ENCODE peak calls at places on chromosome 9, in four cellular contexts. G, A, N and U are unnamed samples.

GRCh38 chr9:91532325-91532724 is 108.7 kb upstream of the NFIL3 start:
- DNase-seq in G (no peak), A (no peak), N (no peak), U (no peak)

GRCh38 chr9:15909297-15909696 is 356.5 kb downstream of the CCDC171 start:
- DNase-seq in A (no peak), N (no peak), G (peak; percentile 39), U (no peak)

GRCh38 chr9:129910628-129911567 is 75.6 kb downstream of the USP20 start:
- DNase-seq in N (peak; percentile 99), A (no peak), G (no peak), U (peak; percentile 97)

GRCh38 chr9:110672873-110673508 is 4.4 kb downstream of the MUSK start:
- DNase-seq in G (no peak), A (no peak), N (no peak), U (no peak)

GRCh38 chr9:133792721-133793470 is 54.7 kb upstream of the SARDH start:
- DNase-seq in N (peak; percentile 57), G (peak; percentile 82), A (peak; percentile 75), U (peak; percentile 21)

GRCh38 chr9:100598641-100599145 is 20.8 kb downstream of the CAVIN4 start:
- DNase-seq in N (peak; percentile 65), G (peak; percentile 76), A (peak; percentile 89), U (no peak)

GRCh38 chr9:136705564-136705963 is 6.8 kb upstream of the DIPK1B start:
- DNase-seq in A (no peak), G (no peak), N (no peak), U (no peak)

GRCh38 chr9:133441571-133441970 is 18.2 kb upstream of the CACFD1 start:
- DNase-seq in G (no peak), N (no peak), A (no peak), U (no peak)

GRCh38 chr9:116550728-116551436 is 136.2 kb upstream of the TRIM32 start:
- DNase-seq in A (no peak), G (peak; percentile 62), N (peak; percentile 22), U (no peak)

GRCh38 chr9:124259273-124260078 is 1.7 kb downstream of the NEK6 start:
- DNase-seq in G (peak; percentile 83), A (peak; percentile 89), N (peak; percentile 68), U (no peak)

GRCh38 chr9:111572945-111573604 is 26.4 kb downstream of the PTGR1 start:
- DNase-seq in A (no peak), N (peak; percentile 75), G (peak; percentile 26), U (peak; percentile 27)

GRCh38 chr9:136775191-136775590 is 10.9 kb upstream of the LCN15 start:
- DNase-seq in G (no peak), N (no peak), A (no peak), U (no peak)

GRCh38 chr9:92146610-92147009 is 31.4 kb upstream of the SPTLC1 start:
- DNase-seq in N (no peak), A (no peak), G (peak; percentile 43), U (no peak)

GRCh38 chr9:24545285-24545684 is 412 bp downstream of the IZUMO3 start:
- DNase-seq in G (no peak), A (no peak), N (no peak), U (no peak)

GRCh38 chr9:90420211-90420610 is 222.4 kb downstream of the DIRAS2 start:
- DNase-seq in N (no peak), G (no peak), A (no peak), U (no peak)

GRCh38 chr9:82829818-82830217 is 233.1 kb downstream of the RASEF start:
- DNase-seq in A (no peak), N (no peak), G (no peak), U (no peak)

GRCh38 chr9:91296354-91296753 is 65.4 kb downstream of the AUH start:
- DNase-seq in N (no peak), G (no peak), A (no peak), U (no peak)

GRCh38 chr9:7710686-7711085 is 88.9 kb downstream of the DMAC1 start:
- DNase-seq in A (no peak), G (no peak), N (no peak), U (no peak)

GRCh38 chr9:133608881-133609280 is 308 bp downstream of the FAM163B start:
- DNase-seq in G (no peak), N (no peak), A (no peak), U (no peak)

GRCh38 chr9:110072597-110073355 is 135.2 kb downstream of the C9orf152 start:
- DNase-seq in N (no peak), A (no peak), G (no peak), U (no peak)

GRCh38 chr9:78573205-78573604 is 276.3 kb downstream of the PSAT1 start:
- DNase-seq in N (no peak), A (no peak), G (no peak), U (no peak)

GRCh38 chr9:36036780-36037579 is at the start of gene RECK:
- DNase-seq in N (peak; percentile 67), G (peak; percentile 89), A (peak; percentile 89), U (no peak)

GRCh38 chr9:25704800-25705199 is 26.6 kb upstream of the TUSC1 start:
- DNase-seq in A (no peak), G (no peak), N (no peak), U (no peak)

GRCh38 chr9:2418619-2419018 is 203.0 kb upstream of the VLDLR start:
- DNase-seq in A (no peak), G (peak; percentile 20), N (peak; percentile 39), U (peak; percentile 15)

GRCh38 chr9:126148994-126149393 is 177.6 kb upstream of the MVB12B start:
- DNase-seq in A (peak; percentile 11), N (no peak), G (no peak), U (no peak)

GRCh38 chr9:68505681-68506409 is 34.8 kb downstream of the TMEM252 start:
- DNase-seq in A (no peak), G (peak; percentile 29), N (no peak), U (no peak)

GRCh38 chr9:127308559-127309429 is 44.2 kb downstream of the GARNL3 start:
- DNase-seq in G (no peak), A (no peak), N (no peak), U (no peak)

GRCh38 chr9:128146591-128147120 is 2.6 kb upstream of the LCN2 start:
- DNase-seq in N (no peak), G (no peak), A (no peak), U (no peak)

GRCh38 chr9:2967779-2968178 is 123.9 kb upstream of the PUM3 start:
- DNase-seq in A (no peak), N (no peak), G (no peak), U (no peak)

GRCh38 chr9:138009456-138010273 is 132.1 kb downstream of the CACNA1B start:
- DNase-seq in A (peak; percentile 19), G (no peak), N (no peak), U (no peak)

GRCh38 chr9:72022846-72023245 is 37.6 kb downstream of the C9orf57 start:
- DNase-seq in A (no peak), N (peak; percentile 92), G (no peak), U (no peak)

GRCh38 chr9:112050544-112051475 is 124.3 kb downstream of the SUSD1 start:
- DNase-seq in N (peak; percentile 89), G (peak; percentile 57), A (no peak), U (peak; percentile 89)

GRCh38 chr9:36443581-36443980 is 43.5 kb upstream of the RNF38 start:
- DNase-seq in A (no peak), N (no peak), G (no peak), U (no peak)

GRCh38 chr9:116423149-116423548 is 264.0 kb upstream of the TRIM32 start:
- DNase-seq in N (no peak), G (no peak), A (no peak), U (no peak)

GRCh38 chr9:88259041-88259440 is 120.8 kb upstream of the SPATA31C2 start:
- DNase-seq in G (no peak), N (no peak), A (no peak), U (no peak)
- TF ChIP-seq CTCF in G (no peak), N (no peak), A (no peak), U (no peak)

GRCh38 chr9:97366476-97366875 is 45.4 kb upstream of the TDRD7 start:
- DNase-seq in N (no peak), A (no peak), G (no peak), U (no peak)

GRCh38 chr9:97363661-97364299 is 48.1 kb upstream of the TDRD7 start:
- DNase-seq in N (no peak), G (no peak), A (no peak), U (no peak)

GRCh38 chr9:97365634-97366033 is 46.3 kb upstream of the TDRD7 start:
- DNase-seq in G (no peak), A (no peak), N (no peak), U (no peak)

GRCh38 chr9:97364769-97365490 is 47.0 kb upstream of the TDRD7 start:
- DNase-seq in G (no peak), A (no peak), N (no peak), U (no peak)

DNA sequence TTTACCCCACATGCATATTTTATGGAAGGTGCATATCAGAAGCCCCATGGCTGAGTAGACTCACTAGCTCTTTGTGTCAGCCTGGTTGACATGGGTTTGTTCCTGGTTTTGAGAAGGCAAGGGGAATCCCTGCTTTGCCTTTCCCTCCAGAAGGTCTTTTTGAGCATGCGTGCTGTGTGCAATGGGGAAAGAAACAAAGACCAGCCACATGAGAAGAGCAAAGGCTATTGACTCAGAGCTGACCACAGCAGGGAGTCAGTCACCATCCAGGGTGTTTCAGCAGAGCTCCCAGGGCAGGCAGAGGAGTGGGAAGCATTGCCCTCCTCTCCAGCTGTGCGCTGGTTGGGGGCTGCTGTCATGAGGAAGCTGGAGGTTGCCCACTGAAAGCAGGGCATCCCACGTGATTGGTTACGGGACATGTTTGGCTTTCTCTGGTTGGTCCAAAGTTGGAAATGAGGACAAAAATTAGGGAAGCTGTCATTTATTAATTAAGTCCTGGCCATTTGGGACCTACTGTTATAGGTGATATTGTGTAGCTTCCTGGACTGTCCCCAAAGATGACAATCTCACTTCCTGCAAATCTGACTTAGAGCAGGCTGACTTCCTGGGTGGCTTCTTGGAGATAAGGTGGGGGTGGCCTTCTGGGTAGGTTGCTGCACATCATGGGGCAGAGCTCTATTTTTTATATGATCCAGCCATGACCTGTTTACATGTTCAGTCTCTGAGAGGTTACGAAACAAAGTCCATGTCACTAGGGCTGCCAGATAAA is 48.9 kb upstream of the TDRD7 start:
- DNase-seq in G (no peak), A (no peak), N (no peak), U (no peak)
- H3K4me3 ChIP-seq in G (no peak overlapping the region), A (no peak overlapping the region), N (no peak overlapping the region), U (no peak overlapping the region)

GRCh38 chr9:121771851-121772599 is 120.6 kb downstream of the DAB2IP start:
- DNase-seq in A (no peak), N (no peak), G (peak; percentile 70), U (no peak)

GRCh38 chr9:121772600-121773285 is 121.3 kb downstream of the DAB2IP start:
- DNase-seq in N (no peak), A (no peak), G (no peak), U (no peak)

GRCh38 chr9:121770415-121771273 is 119.2 kb downstream of the DAB2IP start:
- DNase-seq in N (no peak), G (no peak), A (no peak), U (peak; percentile 21)

GRCh38 chr9:121769939-121770338 is 118.5 kb downstream of the DAB2IP start:
- DNase-seq in N (no peak), G (no peak), A (no peak), U (no peak)

DNA sequence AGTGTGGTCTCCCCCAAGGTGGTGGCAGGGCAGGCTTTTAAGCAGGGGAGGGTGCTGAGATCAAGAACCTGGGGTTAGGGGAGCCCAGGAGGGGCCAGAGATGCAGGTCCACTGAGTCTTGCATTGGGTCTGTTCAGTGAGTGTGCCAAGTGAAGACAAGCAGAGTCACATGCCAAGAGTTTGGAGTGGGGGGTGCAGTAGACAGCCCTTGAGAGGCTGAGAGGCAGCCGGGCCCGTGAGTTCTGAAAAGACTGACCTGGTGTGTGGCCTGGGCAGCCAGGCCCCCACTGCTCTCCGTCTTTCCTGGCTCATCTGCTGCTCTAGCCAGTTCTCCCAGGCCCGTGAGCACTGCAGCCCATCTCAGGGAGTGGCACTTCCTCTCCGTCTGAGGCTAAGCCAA is 120.0 kb downstream of the DAB2IP start:
- DNase-seq in A (no peak), G (peak; percentile 53), N (no peak), U (no peak)
- TF ChIP-seq CTCF in A (no peak), G (no peak), N (no peak), U (no peak)

GRCh38 chr9:34993502-34994428 is 4.2 kb downstream of the DNAJB5 start:
- DNase-seq in A (no peak), N (no peak), G (peak; percentile 86), U (no peak)
- H3K4me3 ChIP-seq in A (no peak overlapping the region), N (no peak overlapping the region), G (no peak overlapping the region), U (no peak overlapping the region)